ENCODE peak calls at places on chromosome 7, in six cellular contexts. Y is H9, H is mesenchymal stem cell, C is H1, L is neuronal stem cell, A is IMR-90. J is an unnamed sample.

GRCh38 chr7:42198974-42199668 is 37.9 kb downstream of the GLI3 start:
- DNase-seq in Y (no peak), H (no peak), C (no peak), L (no peak), A (no peak), J (no peak)

GRCh38 chr7:111174476-111174875 is 83.5 kb downstream of the LRRN3 start:
- DNase-seq in Y (no peak), H (no peak), C (no peak), L (no peak), A (no peak), J (no peak)

GRCh38 chr7:140640727-140641531 is at the start of gene DENND2A:
- DNase-seq in Y (peak), H (peak), C (peak), L (peak), A (peak), J (peak)

GRCh38 chr7:5701085-5701914 is 80.2 kb downstream of the RNF216 start:
- DNase-seq in Y (no peak), H (peak), C (no peak), L (no peak), A (peak), J (peak)

GRCh38 chr7:46569117-46569433 is 648.0 kb upstream of the IGFBP3 start:
- DNase-seq in Y (no peak), H (peak), C (no peak), L (no peak), A (no peak), J (peak)

GRCh38 chr7:55189878-55190436 is 171.1 kb downstream of the EGFR start:
- DNase-seq in Y (no peak), H (no peak), C (no peak), L (no peak), A (no peak), J (no peak)

GRCh38 chr7:138607216-138608126 is 93.7 kb downstream of the SVOPL start:
- DNase-seq in Y (no peak), H (no peak), C (no peak), L (no peak), A (no peak), J (no peak)

GRCh38 chr7:112821345-112821744 is 31.2 kb upstream of the TMEM168 start:
- DNase-seq in Y (no peak), H (no peak), C (no peak), L (no peak), A (no peak), J (no peak)

GRCh38 chr7:40749877-40750276 is 615.1 kb downstream of the SUGCT start:
- DNase-seq in Y (no peak), H (no peak), C (no peak), L (no peak), A (peak), J (peak)

GRCh38 chr7:50533849-50534248 is 31.4 kb downstream of the DDC start:
- DNase-seq in Y (no peak), H (peak), C (no peak), L (no peak), A (no peak), J (no peak)

GRCh38 chr7:98085674-98086073 is 21.0 kb upstream of the LMTK2 start:
- DNase-seq in Y (no peak), H (no peak), C (no peak), L (no peak), A (no peak), J (no peak)

GRCh38 chr7:27095050-27095896 is 527 bp downstream of the HOXA1 start:
- DNase-seq in Y (no peak), H (no peak), C (no peak), L (peak), A (peak), J (no peak)

GRCh38 chr7:74479066-74479781 is 25.5 kb downstream of the GTF2IRD1 start:
- DNase-seq in Y (no peak), H (no peak), C (no peak), L (no peak), A (peak), J (no peak)

GRCh38 chr7:20783131-20783715 is 3.5 kb downstream of the SP8 start:
- DNase-seq in Y (no peak), H (no peak), C (no peak), L (no peak), A (no peak), J (no peak)
- H2AK5ac ChIP-seq in Y (no peak), H (no peak), C (no peak), L (no peak), A (no peak), J (no peak)

GRCh38 chr7:39623312-39624201 is at the start of gene RALA:
- DNase-seq in Y (peak), H (peak), C (peak), L (peak), A (peak), J (peak)
- H3K18ac ChIP-seq in Y (peak), H (peak), C (peak), L (peak), A (peak), J (peak)

GRCh38 chr7:67673861-67674260 is 677.2 kb downstream of the TYW1 start:
- DNase-seq in Y (no peak), H (no peak), C (no peak), L (no peak), A (no peak), J (no peak)

GRCh38 chr7:67671006-67671405 is 674.4 kb downstream of the TYW1 start:
- DNase-seq in Y (no peak), H (no peak), C (no peak), L (no peak), A (no peak), J (no peak)
- H3K14ac ChIP-seq in Y (no peak), H (no peak), C (no peak), L (no peak), A (no peak), J (no peak)

DNA sequence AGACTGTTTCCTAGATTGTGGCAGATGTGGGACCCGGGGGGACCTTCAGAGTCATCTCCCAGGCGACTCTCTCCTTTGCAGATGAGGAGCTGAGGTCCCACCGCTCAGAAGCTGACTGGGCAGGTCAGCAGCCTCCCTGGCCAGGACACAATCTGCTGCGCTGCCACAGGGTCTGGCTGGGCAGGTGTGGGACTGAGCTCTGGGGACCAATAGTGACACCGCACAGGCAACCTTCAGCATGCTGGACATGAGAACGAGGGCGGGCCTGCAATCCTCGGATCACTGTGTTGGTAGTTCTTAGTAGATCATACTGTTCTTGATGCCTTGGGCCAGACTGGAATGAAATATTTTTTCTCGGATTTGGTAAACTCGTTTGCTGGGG is 20.5 kb upstream of the CRYGN start:
- DNase-seq in Y (no peak), H (no peak), C (peak), L (no peak), A (no peak), J (peak)
- H2AK5ac ChIP-seq in Y (no peak), H (peak), C (peak), L (peak), A (peak), J (no peak)

GRCh38 chr7:44123190-44124003 is at the start of gene POLD2:
- DNase-seq in Y (peak), H (peak), C (peak), L (peak), A (peak), J (peak)
- H3K18ac ChIP-seq in Y (peak), H (peak), C (peak), L (peak), A (peak), J (peak)

J was measured in trophoblast cell.